ENCODE peak calls at places on chromosomes 16 and 17, in four cellular contexts. Z is T-helper 1 cell, B is tibial artery, G is RPMI8226. I is an unnamed sample.

GRCh38 chr17:49515196-49515770 is 20.2 kb downstream of the NGFR start:
- DNase-seq in Z (no peak), B (peak), G (peak), I (peak)

GRCh38 chr16:65666132-65666869 is 544.4 kb upstream of the CDH11 start:
- DNase-seq in Z (no peak), B (no peak), G (no peak), I (no peak)

GRCh38 chr16:22614271-22614947 is 103.7 kb downstream of the NPIPB5 start:
- DNase-seq in Z (no peak), B (no peak), G (no peak), I (peak)

GRCh38 chr16:116015-116414 is 22.5 kb downstream of the NPRL3 start:
- DNase-seq in Z (no peak), B (no peak), G (no peak), I (no peak)

GRCh38 chr17:40063915-40064531 is 1.3 kb downstream of the THRA start:
- DNase-seq in Z (no peak), B (no peak), G (no peak), I (no peak)

GRCh38 chr16:23296994-23297393 is 5.1 kb upstream of the SCNN1B start:
- DNase-seq in Z (no peak), B (no peak), G (peak), I (no peak)

GRCh38 chr16:81600275-81600674 is 155.7 kb downstream of the CMIP start:
- DNase-seq in Z (no peak), B (no peak), G (no peak), I (peak)

GRCh38 chr16:86805210-86805609 is 226.9 kb downstream of the FOXL1 start:
- DNase-seq in Z (no peak), B (no peak), G (no peak), I (no peak)

GRCh38 chr16:46887524-46887854 is 3.3 kb downstream of the GPT2 start:
- DNase-seq in Z (no peak), B (no peak), G (no peak), I (no peak)

GRCh38 chr17:35003778-35004177 is 23.5 kb downstream of the LIG3 start:
- DNase-seq in Z (no peak), B (no peak), G (no peak), I (no peak)

GRCh38 chr17:41082565-41083136 is 1.3 kb upstream of the KRTAP4-7 start:
- DNase-seq in Z (no peak), B (no peak), G (no peak), I (peak)

GRCh38 chr17:78205124-78205775 is 8.8 kb upstream of the BIRC5 start:
- DNase-seq in Z (no peak), B (no peak), G (no peak), I (no peak)

GRCh38 chr16:87389245-87389644 is 2.9 kb upstream of the MAP1LC3B start:
- DNase-seq in Z (no peak), B (no peak), G (no peak), I (no peak)

GRCh38 chr16:31476305-31477219 is 4.6 kb downstream of the TGFB1I1 start:
- DNase-seq in Z (peak), B (peak), G (peak), I (no peak)

GRCh38 chr17:21545051-21545450 is 147.3 kb upstream of the KCNJ18 start:
- DNase-seq in Z (no peak), B (no peak), G (no peak), I (no peak)

GRCh38 chr16:30948087-30948955 is 547 bp upstream of the ORAI3 start:
- DNase-seq in Z (no peak), B (peak), G (no peak), I (peak)

GRCh38 chr17:32318071-32318470 is 23.9 kb downstream of the C17orf75 start:
- DNase-seq in Z (no peak), B (no peak), G (no peak), I (no peak)

GRCh38 chr17:50918933-50919296 is 52.8 kb upstream of the TOB1 start:
- DNase-seq in Z (peak), B (no peak), G (no peak), I (no peak)

GRCh38 chr17:78416791-78417530 is 38.5 kb downstream of the PGS1 start:
- DNase-seq in Z (no peak), B (no peak), G (no peak), I (no peak)

I was measured in foreskin fibroblast.